ENCODE peak calls at places on chromosomes 5 and 9, in five cellular contexts. One of them, this sample, is unnamed.

GRCh38 chr5:57383093-57383861 is 99.3 kb downstream of the ACTBL2 start:
- DNase-seq in NCI-H526 treated with DMSO at 0.1 percent for 48 hours: no peak
- DNase-seq in CD4-positive, alpha-beta T cell: no peak
- DNase-seq in hypothalamus: no peak
- DNase-seq in NCI-H1694: no peak
- DNase-seq in this sample: no peak

GRCh38 chr9:123679330-123679987 is 250.5 kb downstream of the DENND1A start:
- DNase-seq in NCI-H526 treated with DMSO at 0.1 percent for 48 hours: no peak
- DNase-seq in CD4-positive, alpha-beta T cell: no peak
- DNase-seq in hypothalamus: no peak
- DNase-seq in NCI-H1694: no peak
- DNase-seq in this sample: no peak

GRCh38 chr5:172423379-172424110 is 30.8 kb downstream of the SH3PXD2B start:
- DNase-seq in NCI-H526 treated with DMSO at 0.1 percent for 48 hours: no peak
- DNase-seq in CD4-positive, alpha-beta T cell: no peak
- DNase-seq in hypothalamus: no peak
- DNase-seq in NCI-H1694: no peak
- DNase-seq in this sample: no peak

GRCh38 chr9:125752070-125752628 is 5.0 kb downstream of the PBX3 start:
- DNase-seq in NCI-H526 treated with DMSO at 0.1 percent for 48 hours: no peak
- DNase-seq in CD4-positive, alpha-beta T cell: no peak
- DNase-seq in hypothalamus: no peak
- DNase-seq in NCI-H1694: no peak
- DNase-seq in this sample: no peak

GRCh38 chr5:136141561-136141960 is 8.9 kb downstream of the SMAD5 start:
- DNase-seq in NCI-H526 treated with DMSO at 0.1 percent for 48 hours: no peak
- DNase-seq in CD4-positive, alpha-beta T cell: no peak
- DNase-seq in hypothalamus: no peak
- DNase-seq in NCI-H1694: no peak
- DNase-seq in this sample: no peak

GRCh38 chr5:78751872-78752271 is 103.3 kb upstream of the LHFPL2 start:
- DNase-seq in NCI-H526 treated with DMSO at 0.1 percent for 48 hours: no peak
- DNase-seq in CD4-positive, alpha-beta T cell: no peak
- DNase-seq in hypothalamus: no peak
- DNase-seq in NCI-H1694: no peak
- DNase-seq in this sample: no peak

GRCh38 chr9:133160742-133161541 is 2.8 kb downstream of the GBGT1 start:
- DNase-seq in NCI-H526 treated with DMSO at 0.1 percent for 48 hours: peak; percentile 0
- DNase-seq in CD4-positive, alpha-beta T cell: no peak
- DNase-seq in hypothalamus: peak; percentile 26
- DNase-seq in NCI-H1694: peak; percentile 8
- DNase-seq in this sample: no peak

GRCh38 chr5:113166710-113167366 is 190.2 kb downstream of the DCP2 start:
- DNase-seq in NCI-H526 treated with DMSO at 0.1 percent for 48 hours: no peak
- DNase-seq in CD4-positive, alpha-beta T cell: no peak
- DNase-seq in hypothalamus: no peak
- DNase-seq in NCI-H1694: no peak
- DNase-seq in this sample: no peak

GRCh38 chr9:22970434-22970975 is 523.9 kb downstream of the DMRTA1 start:
- DNase-seq in NCI-H526 treated with DMSO at 0.1 percent for 48 hours: no peak
- DNase-seq in CD4-positive, alpha-beta T cell: no peak
- DNase-seq in hypothalamus: no peak
- DNase-seq in NCI-H1694: no peak
- DNase-seq in this sample: no peak

GRCh38 chr9:84170521-84171141 is 169.9 kb downstream of the SLC28A3 start:
- DNase-seq in NCI-H526 treated with DMSO at 0.1 percent for 48 hours: no peak
- DNase-seq in CD4-positive, alpha-beta T cell: no peak
- DNase-seq in hypothalamus: no peak
- DNase-seq in NCI-H1694: peak; percentile 58
- DNase-seq in this sample: peak; percentile 60

GRCh38 chr9:118577121-118577520 is 792.1 kb downstream of the BRINP1 start:
- DNase-seq in NCI-H526 treated with DMSO at 0.1 percent for 48 hours: no peak
- DNase-seq in CD4-positive, alpha-beta T cell: no peak
- DNase-seq in hypothalamus: no peak
- DNase-seq in NCI-H1694: no peak
- DNase-seq in this sample: no peak

GRCh38 chr9:89008346-89009048 is 17.2 kb downstream of the S1PR3 start:
- DNase-seq in NCI-H526 treated with DMSO at 0.1 percent for 48 hours: no peak
- DNase-seq in CD4-positive, alpha-beta T cell: no peak
- DNase-seq in hypothalamus: no peak
- DNase-seq in NCI-H1694: no peak
- DNase-seq in this sample: no peak

GRCh38 chr9:97889941-97890557 is 32.3 kb downstream of the TRMO start:
- DNase-seq in NCI-H526 treated with DMSO at 0.1 percent for 48 hours: no peak
- DNase-seq in CD4-positive, alpha-beta T cell: peak; percentile 60
- DNase-seq in hypothalamus: no peak
- DNase-seq in NCI-H1694: no peak
- DNase-seq in this sample: no peak

GRCh38 chr5:151251621-151252020 is 1.4 kb upstream of the GM2A start:
- DNase-seq in NCI-H526 treated with DMSO at 0.1 percent for 48 hours: no peak
- DNase-seq in CD4-positive, alpha-beta T cell: no peak
- DNase-seq in hypothalamus: no peak
- DNase-seq in NCI-H1694: no peak
- DNase-seq in this sample: no peak

GRCh38 chr9:127159949-127160610 is 37.6 kb upstream of the ANGPTL2 start:
- DNase-seq in NCI-H526 treated with DMSO at 0.1 percent for 48 hours: no peak
- DNase-seq in CD4-positive, alpha-beta T cell: no peak
- DNase-seq in hypothalamus: no peak
- DNase-seq in NCI-H1694: no peak
- DNase-seq in this sample: no peak

GRCh38 chr9:129868571-129869486 is 33.6 kb downstream of the USP20 start:
- DNase-seq in NCI-H526 treated with DMSO at 0.1 percent for 48 hours: no peak
- DNase-seq in CD4-positive, alpha-beta T cell: peak; percentile 90
- DNase-seq in hypothalamus: no peak
- DNase-seq in NCI-H1694: no peak
- DNase-seq in this sample: no peak

GRCh38 chr9:73643379-73644013 is 491.8 kb downstream of the ANXA1 start:
- DNase-seq in NCI-H526 treated with DMSO at 0.1 percent for 48 hours: no peak
- DNase-seq in CD4-positive, alpha-beta T cell: no peak
- DNase-seq in hypothalamus: no peak
- DNase-seq in NCI-H1694: no peak
- DNase-seq in this sample: no peak

This sample was measured in NCI-H446 treated with DMSO at 0.1 percent for 48 hours.